ENCODE peak calls at places on chromosomes 11 and 22, in ten cellular contexts. O is HCT116, H is MM.1S, I is GM23338, G is PC-3, L is PC-9, Q is GM23248, P is SK-N-SH, Y is hepatocyte, V is Karpas-422. R is an unnamed sample. For H3K9me2, the result is how much of the 10 kb centered on the place peaks cover.

GRCh38 chr11:57316017-57316416 is 8.7 kb downstream of the TNKS1BP1 start:
- DNase-seq in H (no peak), L (no peak), O (no peak), I (no peak), G (no peak), Y (no peak), P (no peak), V (no peak), Q (no peak), R (no peak)

GRCh38 chr11:11787305-11788066 is 54.3 kb upstream of the USP47 start:
- DNase-seq in P (peak), H (peak), L (peak), O (peak), Q (peak), G (peak), Y (peak), I (peak), V (peak), R (peak)

GRCh38 chr11:88175707-88176066 is 444 bp upstream of the RAB38 start:
- DNase-seq in H (no peak), Y (no peak), O (no peak), V (no peak), Q (peak), I (peak), G (no peak), L (no peak), P (no peak), R (no peak)

GRCh38 chr22:49853981-49854791 is 542 bp downstream of the ZBED4 start:
- DNase-seq in V (peak), Y (peak), L (peak), P (peak), I (peak), O (no peak), H (peak), Q (peak), G (peak), R (peak)

GRCh38 chr11:38795027-38795426 is 2197.0 kb upstream of the RAG2 start:
- DNase-seq in I (no peak), V (no peak), P (no peak), O (no peak), L (no peak), H (no peak), G (no peak), Y (no peak), Q (no peak), R (no peak)

GRCh38 chr22:43455861-43456260 is 44.0 kb downstream of the MPPED1 start:
- DNase-seq in Y (no peak), P (no peak), V (no peak), I (no peak), G (no peak), Q (no peak), O (no peak), H (no peak), L (no peak), R (no peak)

GRCh38 chr11:74932797-74933196 is 16.1 kb downstream of the XRRA1 start:
- DNase-seq in G (peak), Q (peak), H (no peak), O (no peak), L (no peak), V (no peak), P (no peak), I (no peak), Y (no peak), R (no peak)

GRCh38 chr11:93570759-93571413 is 27.7 kb upstream of the SMCO4 start:
- DNase-seq in V (no peak), Q (peak), Y (peak), P (no peak), L (peak), O (no peak), G (peak), H (no peak), I (no peak), R (no peak)

GRCh38 chr22:50340157-50340879 is 2.8 kb upstream of the PPP6R2 start:
- DNase-seq in I (peak), Y (no peak), V (peak), O (no peak), Q (peak), P (peak), L (peak), H (no peak), G (no peak), R (no peak)

GRCh38 chr11:15826008-15826650 is 530.2 kb downstream of the SOX6 start:
- DNase-seq in Y (no peak), L (no peak), I (no peak), H (no peak), V (no peak), Q (no peak), G (no peak), P (no peak), O (no peak), R (no peak)

GRCh38 chr11:69513196-69513595 is 31.7 kb downstream of the LINC01488 start:
- DNase-seq in V (no peak), I (no peak), Q (no peak), H (no peak), Y (no peak), G (no peak), L (no peak), P (no peak), O (no peak), R (no peak)

GRCh38 chr11:60711316-60711715 is 11.9 kb downstream of the MS4A8 start:
- DNase-seq in I (no peak), H (no peak), G (no peak), V (no peak), Q (no peak), P (no peak), Y (peak), L (no peak), O (no peak), R (no peak)
- H3K9me2 ChIP-seq in I (under half), H (under half), G (under half), V (under half), Q (under half), P (under half), Y (under half), L (under half), O (under half), R (under half)

GRCh38 chr11:62433553-62434301 is 14.9 kb downstream of the SCGB1A1 start:
- DNase-seq in G (no peak), H (no peak), O (no peak), L (no peak), P (no peak), Q (no peak), I (no peak), V (no peak), Y (no peak), R (no peak)

GRCh38 chr11:62439785-62440602 is 21.2 kb downstream of the SCGB1A1 start:
- DNase-seq in P (peak), H (no peak), L (no peak), V (no peak), O (no peak), G (peak), Y (no peak), I (no peak), Q (peak), R (no peak)

GRCh38 chr11:62435741-62436485 is 17.1 kb downstream of the SCGB1A1 start:
- DNase-seq in G (no peak), Q (no peak), H (peak), Y (no peak), I (no peak), P (no peak), O (no peak), V (no peak), L (no peak), R (no peak)

GRCh38 chr11:62438641-62439040 is 19.8 kb downstream of the SCGB1A1 start:
- DNase-seq in V (no peak), Q (no peak), G (no peak), P (no peak), O (no peak), L (no peak), I (no peak), Y (no peak), H (no peak), R (no peak)

DNA sequence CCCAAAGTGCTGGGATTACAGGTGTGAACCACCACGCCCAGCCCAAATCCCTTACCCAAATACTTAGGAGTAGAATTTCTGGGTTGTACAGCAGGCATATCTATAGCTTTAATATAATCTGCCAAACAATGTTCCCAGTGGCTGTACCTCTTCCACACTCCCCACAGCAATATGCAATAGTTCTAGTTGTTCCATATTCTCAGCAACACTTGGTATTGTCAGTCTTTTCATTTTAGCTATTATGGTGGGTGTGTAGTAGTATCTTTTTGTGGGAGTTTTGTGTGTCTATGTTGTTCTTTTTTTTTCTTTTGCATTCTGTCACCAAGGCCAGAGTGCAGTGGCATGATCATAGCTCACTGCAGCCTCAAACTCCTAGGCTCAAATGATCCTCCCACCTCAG is 18.8 kb downstream of the SCGB1A1 start:
- DNase-seq in P (no peak), Q (no peak), V (no peak), H (no peak), O (no peak), I (no peak), L (no peak), G (no peak), Y (no peak), R (no peak)
- H3K9me2 ChIP-seq in P (under half), Q (under half), V (under half), H (under half), O (under half), I (under half), L (under half), G (under half), Y (under half), R (under half)

GRCh38 chr11:64660706-64661105 is 62.3 kb downstream of the NRXN2 start:
- DNase-seq in G (no peak), I (no peak), V (no peak), P (no peak), O (no peak), H (no peak), Y (no peak), L (no peak), Q (no peak), R (no peak)

GRCh38 chr11:64661146-64661545 is 61.9 kb downstream of the NRXN2 start:
- DNase-seq in I (no peak), G (no peak), H (no peak), Q (peak), V (no peak), Y (peak), L (no peak), P (no peak), O (no peak), R (no peak)

GRCh38 chr11:64660205-64660604 is 62.8 kb downstream of the NRXN2 start:
- DNase-seq in Y (no peak), O (no peak), I (no peak), P (no peak), H (no peak), V (no peak), G (no peak), Q (no peak), L (no peak), R (no peak)

GRCh38 chr11:64663656-64664055 is 59.3 kb downstream of the NRXN2 start:
- DNase-seq in O (no peak), H (no peak), V (no peak), Q (no peak), I (no peak), L (no peak), Y (no peak), P (no peak), G (no peak), R (no peak)

GRCh38 chr11:64661622-64662021 is 61.4 kb downstream of the NRXN2 start:
- DNase-seq in V (no peak), P (no peak), L (no peak), Y (no peak), H (no peak), G (no peak), Q (no peak), I (no peak), O (no peak), R (no peak)
- H3K9me2 ChIP-seq in V (under half), P (under half), L (under half), Y (under half), H (under half), G (under half), Q (under half), I (under half), O (under half), R (under half)

DNA sequence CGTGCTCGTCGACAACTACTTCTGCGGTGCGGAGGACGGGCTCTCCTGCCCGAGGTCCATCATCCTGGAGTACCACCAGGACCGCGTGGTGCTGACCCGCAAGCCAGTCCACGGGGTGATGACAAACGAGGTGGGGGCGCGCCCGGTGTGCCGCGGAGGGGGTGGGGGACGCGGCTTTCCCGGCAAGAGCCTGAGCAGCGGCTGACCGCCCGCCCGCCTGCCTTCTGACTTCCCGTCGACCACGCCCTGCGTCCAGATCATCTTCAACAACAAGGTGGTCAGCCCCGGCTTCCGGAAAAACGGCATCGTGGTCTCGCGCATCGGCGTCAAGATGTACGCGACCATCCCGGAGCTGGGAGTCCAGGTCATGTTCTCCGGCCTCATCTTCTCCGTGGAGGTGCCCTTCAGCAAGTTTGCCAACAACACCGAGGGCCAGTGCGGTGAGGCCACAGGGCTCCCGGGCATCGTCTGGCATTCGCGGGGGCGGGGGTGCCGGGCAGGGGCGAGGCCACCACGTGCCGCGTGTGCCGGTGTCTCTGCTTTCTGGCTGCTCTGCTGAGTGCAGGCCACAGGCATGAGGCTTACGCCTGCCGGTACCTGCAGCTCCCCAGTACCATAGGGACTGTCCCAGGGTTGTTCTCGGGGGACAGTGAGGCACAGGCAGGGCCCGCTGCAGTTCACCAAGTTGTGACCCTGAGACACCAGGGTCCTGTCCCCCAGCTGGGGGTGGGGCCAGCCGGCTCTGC is 28.5 kb upstream of the MUC5B start:
- DNase-seq in H (no peak), Q (no peak), I (no peak), G (no peak), P (peak), O (no peak), L (no peak), V (no peak), Y (no peak), R (no peak)
- H3K9me2 ChIP-seq in H (under half), Q (under half), I (under half), G (under half), P (under half), O (under half), L (under half), V (under half), Y (under half), R (under half)

GRCh38 chr11:81700061-81700460 is 1033.6 kb downstream of the FAM181B start:
- DNase-seq in G (no peak), I (no peak), H (no peak), V (no peak), Y (no peak), Q (peak), P (no peak), O (no peak), L (no peak), R (no peak)
- H3K9me2 ChIP-seq in G (under half), I (under half), H (under half), V (under half), Y (under half), Q (under half), P (under half), O (under half), L (under half), R (under half)

R was measured in OCI-LY7.